ENCODE peak calls at places on chromosomes 3 and 15, in ten cellular contexts. Z is dorsolateral prefrontal cortex, W is neuronal stem cell, Q is fibroblast of lung, P is fibroblast of mammary gland, J is H1, D is GM23248, E is HCT116, I is suprapubic skin, H is cardiac muscle cell. Y is an unnamed sample.

GRCh38 chr15:69288531-69289311 is 10.0 kb upstream of the PAQR5 start:
- DNase-seq in I (peak), P (no peak), D (no peak), W (no peak), Z (no peak), H (no peak), Q (no peak), J (no peak), E (no peak), Y (no peak)

GRCh38 chr3:124461838-124462632 is 268.2 kb upstream of the UMPS start:
- DNase-seq in J (no peak), D (no peak), I (no peak), P (no peak), W (no peak), Q (no peak), Z (no peak), H (no peak), E (no peak), Y (no peak)

GRCh38 chr3:69082805-69083204 is 1.9 kb upstream of the ARL6IP5 start:
- DNase-seq in W (no peak), Z (no peak), E (no peak), I (no peak), D (peak), H (peak), J (no peak), P (peak), Q (peak), Y (no peak)

GRCh38 chr15:66670698-66671580 is 31.1 kb upstream of the SMAD6 start:
- DNase-seq in I (no peak), W (no peak), Q (no peak), D (no peak), E (peak), P (no peak), H (no peak), Z (no peak), J (peak), Y (no peak)

GRCh38 chr15:86834115-86834863 is 754.6 kb downstream of the AGBL1 start:
- DNase-seq in D (no peak), E (no peak), H (no peak), Z (no peak), Q (no peak), J (no peak), P (no peak), I (no peak), W (no peak), Y (no peak)

GRCh38 chr3:123449092-123449985 is 449 bp upstream of the ADCY5 start:
- DNase-seq in I (no peak), H (peak), J (no peak), Q (peak), E (no peak), W (peak), Z (no peak), P (peak), D (peak), Y (no peak)

GRCh38 chr15:59170295-59170881 is 36.3 kb upstream of the LDHAL6B start:
- DNase-seq in Q (no peak), E (no peak), D (peak), H (no peak), Z (peak), I (peak), J (no peak), W (no peak), P (peak), Y (peak)

GRCh38 chr3:151476344-151477018 is 15.6 kb upstream of the IGSF10 start:
- DNase-seq in P (no peak), Q (no peak), E (no peak), Z (no peak), J (no peak), W (no peak), I (no peak), D (no peak), H (peak), Y (no peak)

GRCh38 chr15:66901336-66902100 is 163.9 kb upstream of the SMAD3 start:
- DNase-seq in Q (peak), E (no peak), W (no peak), H (no peak), P (peak), Z (no peak), J (no peak), D (peak), I (no peak), Y (no peak)

GRCh38 chr15:96626936-96627577 is 296.6 kb downstream of the NR2F2 start:
- DNase-seq in Q (no peak), P (no peak), H (peak), Z (no peak), D (no peak), I (no peak), E (no peak), W (no peak), J (no peak), Y (no peak)

GRCh38 chr3:87873136-87873535 is 185.7 kb downstream of the CGGBP1 start:
- DNase-seq in W (no peak), D (peak), I (no peak), P (peak), J (no peak), Z (no peak), Q (no peak), E (no peak), H (no peak), Y (no peak)

GRCh38 chr15:68658151-68658550 is 79.4 kb downstream of the CORO2B start:
- DNase-seq in Z (peak), P (no peak), E (no peak), H (no peak), D (no peak), I (no peak), W (no peak), J (no peak), Q (no peak), Y (no peak)

GRCh38 chr15:85973584-85974347 is 105.9 kb upstream of the AGBL1 start:
- DNase-seq in J (no peak), E (no peak), I (no peak), D (no peak), P (no peak), W (peak), H (no peak), Z (no peak), Q (no peak), Y (no peak)

GRCh38 chr3:18507333-18507732 is 82.2 kb upstream of the SATB1 start:
- DNase-seq in P (no peak), Z (no peak), Q (no peak), D (no peak), H (no peak), I (no peak), E (no peak), W (no peak), J (no peak), Y (no peak)

GRCh38 chr3:16430717-16431630 is 82.5 kb downstream of the RFTN1 start:
- DNase-seq in I (no peak), J (no peak), E (no peak), W (no peak), P (no peak), Q (no peak), H (no peak), Z (no peak), D (no peak), Y (no peak)

GRCh38 chr3:183158552-183159006 is 4.0 kb downstream of the LAMP3 start:
- DNase-seq in Q (peak), P (peak), I (no peak), W (no peak), E (no peak), H (no peak), D (peak), J (no peak), Z (no peak), Y (no peak)

GRCh38 chr3:16897254-16897926 is 12.6 kb downstream of the PLCL2 start:
- DNase-seq in Z (no peak), I (no peak), E (no peak), D (no peak), H (no peak), P (peak), J (no peak), W (no peak), Q (peak), Y (no peak)

GRCh38 chr3:16478516-16478915 is 35.0 kb downstream of the RFTN1 start:
- DNase-seq in H (no peak), Q (peak), W (no peak), I (no peak), D (peak), E (no peak), P (peak), J (no peak), Z (no peak), Y (no peak)

GRCh38 chr15:85649372-85649771 is 145.4 kb downstream of the KLHL25 start:
- DNase-seq in D (peak), J (no peak), H (peak), E (no peak), Q (peak), P (peak), Z (no peak), I (no peak), W (no peak), Y (no peak)

GRCh38 chr3:173587055-173587454 is 189.5 kb downstream of the NLGN1 start:
- DNase-seq in D (no peak), E (no peak), I (no peak), H (no peak), W (no peak), P (no peak), J (no peak), Z (no peak), Q (no peak), Y (no peak)

GRCh38 chr3:151787626-151788025 is 26.3 kb upstream of the AADAC start:
- DNase-seq in W (no peak), Z (no peak), E (no peak), D (peak), Q (no peak), I (no peak), P (peak), H (no peak), J (no peak), Y (no peak)

GRCh38 chr3:141379250-141379872 is 11.1 kb downstream of the ZBTB38 start:
- DNase-seq in E (no peak), J (no peak), P (no peak), Z (no peak), D (no peak), H (no peak), I (no peak), W (no peak), Q (no peak), Y (no peak)

GRCh38 chr3:140187648-140188221 is 252.8 kb downstream of the CLSTN2 start:
- DNase-seq in W (no peak), I (no peak), P (no peak), Z (no peak), D (no peak), J (no peak), E (no peak), H (no peak), Q (no peak), Y (no peak)

GRCh38 chr3:99410789-99411311 is 227.5 kb upstream of the COL8A1 start:
- DNase-seq in H (no peak), W (peak), P (peak), Q (peak), E (no peak), D (peak), J (no peak), I (no peak), Z (no peak), Y (no peak)

GRCh38 chr3:24154003-24154695 is 209.1 kb downstream of the NR1D2 start:
- DNase-seq in Z (no peak), I (no peak), H (no peak), E (no peak), Q (peak), W (no peak), P (no peak), J (no peak), D (peak), Y (no peak)

GRCh38 chr15:88255109-88255495 is 1.4 kb downstream of the NTRK3 start:
- DNase-seq in I (no peak), E (no peak), D (no peak), Q (no peak), Z (no peak), W (no peak), P (no peak), H (no peak), J (no peak), Y (no peak)

GRCh38 chr3:107756649-107757048 is 233.9 kb downstream of the BBX start:
- DNase-seq in Z (no peak), J (no peak), I (no peak), Q (peak), W (no peak), D (peak), P (peak), H (no peak), E (no peak), Y (no peak)

GRCh38 chr3:127686512-127686894 is 13.8 kb downstream of the ABTB1 start:
- DNase-seq in P (no peak), D (no peak), I (no peak), H (no peak), J (no peak), Z (no peak), W (no peak), Q (no peak), E (no peak), Y (no peak)

GRCh38 chr3:82938821-82939328 is 1177.4 kb upstream of the GBE1 start:
- DNase-seq in P (no peak), E (no peak), Q (no peak), H (no peak), W (no peak), D (no peak), Z (no peak), J (no peak), I (peak), Y (no peak)

GRCh38 chr3:105836533-105836932 is 32.3 kb downstream of the CBLB start:
- DNase-seq in E (no peak), D (peak), W (no peak), J (no peak), I (no peak), H (no peak), P (peak), Z (no peak), Q (peak), Y (no peak)

GRCh38 chr15:60473135-60473534 is 5.8 kb downstream of the ICE2 start:
- DNase-seq in D (no peak), E (no peak), Q (no peak), Z (no peak), H (no peak), J (no peak), I (no peak), P (no peak), W (no peak), Y (no peak)

GRCh38 chr3:159731254-159731653 is 257.4 kb upstream of the IL12A start:
- DNase-seq in P (no peak), E (no peak), H (no peak), I (no peak), Z (no peak), J (no peak), Q (no peak), W (no peak), D (no peak), Y (no peak)

GRCh38 chr3:159734681-159735080 is 254.0 kb upstream of the IL12A start:
- DNase-seq in J (no peak), P (no peak), E (no peak), D (no peak), W (no peak), Z (no peak), I (no peak), H (no peak), Q (no peak), Y (no peak)

GRCh38 chr3:159733194-159733860 is 255.3 kb upstream of the IL12A start:
- DNase-seq in W (peak), J (no peak), D (peak), E (no peak), P (peak), H (no peak), Z (no peak), I (no peak), Q (peak), Y (no peak)

GRCh38 chr3:159727506-159727905 is 261.1 kb upstream of the IL12A start:
- DNase-seq in Z (no peak), W (no peak), H (no peak), E (no peak), D (no peak), P (no peak), Q (no peak), I (no peak), J (no peak), Y (no peak)

DNA sequence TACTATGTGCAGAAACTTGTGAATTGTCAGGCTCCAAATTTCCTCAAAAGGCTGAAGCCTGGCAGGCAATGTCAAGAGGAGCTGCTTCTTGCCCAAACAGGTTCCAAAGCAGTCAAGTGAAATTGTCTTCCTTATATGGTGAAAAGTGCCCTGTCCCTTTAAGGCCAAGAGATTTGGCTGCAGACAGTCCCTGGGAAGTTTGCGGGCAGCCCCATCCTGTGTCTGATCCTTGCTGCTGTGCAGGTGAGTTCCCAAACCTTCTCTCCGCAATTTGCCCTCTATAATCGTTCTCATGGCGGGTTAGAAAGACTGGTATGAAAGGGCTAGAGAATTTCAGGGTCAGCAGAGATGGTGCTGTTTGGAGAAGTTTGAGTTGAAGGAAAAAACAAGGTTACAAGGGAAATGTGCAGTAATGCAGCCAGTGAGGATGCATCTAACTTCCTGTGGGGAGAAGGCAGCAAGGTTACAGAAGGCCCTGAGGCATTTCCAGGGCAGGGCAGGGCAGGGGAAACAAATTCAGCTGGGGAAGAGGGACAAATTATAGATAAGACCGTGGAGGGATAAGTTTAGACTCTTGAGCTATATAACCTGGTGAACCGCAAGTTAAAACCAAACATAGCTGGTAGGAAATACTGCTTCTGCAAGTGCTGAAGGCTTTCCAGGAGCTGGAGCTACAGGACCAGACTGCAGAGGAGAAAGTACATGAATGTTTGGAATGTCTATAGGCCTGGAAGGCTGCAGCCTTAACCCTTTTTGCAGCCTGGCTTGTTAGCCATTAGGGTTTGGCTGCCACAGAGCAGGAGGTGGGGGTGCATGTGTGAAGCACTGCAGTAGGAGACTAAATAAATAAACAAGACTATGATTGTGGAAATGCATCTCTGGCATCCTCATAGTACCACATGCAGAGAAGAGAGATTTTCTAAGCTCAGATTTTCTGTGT is 256.2 kb upstream of the IL12A start:
- DNase-seq in J (peak), D (peak), Q (peak), I (no peak), H (peak), E (peak), Z (no peak), P (peak), W (peak), Y (no peak)
- H3K4me3 ChIP-seq in J (peak), D (peak), Q (no peak), I (no peak), H (peak), E (peak), Z (no peak), P (no peak), W (peak), Y (no peak)

DNA sequence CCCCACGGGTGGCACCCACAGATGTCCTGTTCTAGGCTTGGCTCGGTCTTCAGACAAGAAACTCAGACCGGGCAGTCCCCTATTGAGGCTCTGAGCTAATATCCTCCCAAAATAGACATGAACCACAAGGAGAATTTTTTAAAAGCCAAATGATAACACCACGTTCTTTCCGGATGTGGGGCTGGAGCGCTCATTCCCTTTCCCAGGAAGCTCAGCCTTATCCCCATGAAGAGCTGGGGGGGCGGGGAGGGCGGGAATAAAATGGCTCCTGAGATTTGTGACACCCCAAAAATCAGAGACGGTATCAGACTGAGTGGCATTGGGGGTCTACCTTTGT is 1.1 kb downstream of the SLC6A1 start:
- DNase-seq in I (no peak), D (no peak), W (no peak), P (no peak), Z (no peak), J (no peak), Q (no peak), H (no peak), E (no peak), Y (no peak)
- H3K4me3 ChIP-seq in I (peak), D (no peak), W (no peak), P (no peak), Z (peak), J (peak), Q (no peak), H (no peak), E (no peak), Y (no peak)

DNA sequence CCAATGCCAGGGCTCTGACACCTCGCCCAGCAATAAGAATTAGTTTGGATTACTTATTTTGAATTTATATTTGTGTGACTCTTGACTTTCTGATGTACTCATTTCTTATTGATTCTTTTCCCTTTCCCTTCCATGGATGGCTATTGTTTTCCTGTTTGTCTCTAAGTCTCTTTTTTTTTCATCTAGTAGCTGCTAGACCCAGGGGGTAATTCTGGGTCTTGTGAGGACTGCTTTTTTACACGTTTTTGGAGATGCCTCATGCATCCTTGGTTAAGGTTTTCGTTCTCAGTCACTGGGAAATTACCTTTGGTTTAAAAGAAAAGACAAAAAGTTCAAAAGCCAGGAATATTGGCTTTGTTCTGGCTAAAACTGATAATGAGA is 70.2 kb upstream of the STRIT1 start:
- DNase-seq in P (no peak), H (no peak), W (no peak), D (no peak), Q (no peak), Z (no peak), J (no peak), I (no peak), E (no peak), Y (no peak)
- H3K4me3 ChIP-seq in P (no peak), H (no peak), W (no peak), D (no peak), Q (no peak), Z (no peak), J (peak), I (no peak), E (no peak), Y (no peak)

GRCh38 chr3:146469206-146470017 is at the start of gene PLSCR2:
- DNase-seq in E (no peak), W (no peak), Q (peak), J (no peak), D (peak), I (peak), P (peak), Z (no peak), H (peak), Y (peak)

GRCh38 chr3:146472611-146473010 is 3.2 kb upstream of the PLSCR2 start:
- DNase-seq in Q (no peak), H (no peak), I (no peak), Z (no peak), J (no peak), P (peak), E (no peak), D (no peak), W (no peak), Y (no peak)

GRCh38 chr3:146471012-146471411 is 1.7 kb upstream of the PLSCR2 start:
- DNase-seq in J (no peak), E (no peak), Z (no peak), I (no peak), D (no peak), W (no peak), H (no peak), P (no peak), Q (no peak), Y (no peak)

GRCh38 chr3:146468234-146468931 is 978 bp downstream of the PLSCR2 start:
- DNase-seq in P (peak), I (no peak), H (no peak), J (no peak), W (no peak), Z (no peak), D (peak), Q (peak), E (no peak), Y (no peak)

DNA sequence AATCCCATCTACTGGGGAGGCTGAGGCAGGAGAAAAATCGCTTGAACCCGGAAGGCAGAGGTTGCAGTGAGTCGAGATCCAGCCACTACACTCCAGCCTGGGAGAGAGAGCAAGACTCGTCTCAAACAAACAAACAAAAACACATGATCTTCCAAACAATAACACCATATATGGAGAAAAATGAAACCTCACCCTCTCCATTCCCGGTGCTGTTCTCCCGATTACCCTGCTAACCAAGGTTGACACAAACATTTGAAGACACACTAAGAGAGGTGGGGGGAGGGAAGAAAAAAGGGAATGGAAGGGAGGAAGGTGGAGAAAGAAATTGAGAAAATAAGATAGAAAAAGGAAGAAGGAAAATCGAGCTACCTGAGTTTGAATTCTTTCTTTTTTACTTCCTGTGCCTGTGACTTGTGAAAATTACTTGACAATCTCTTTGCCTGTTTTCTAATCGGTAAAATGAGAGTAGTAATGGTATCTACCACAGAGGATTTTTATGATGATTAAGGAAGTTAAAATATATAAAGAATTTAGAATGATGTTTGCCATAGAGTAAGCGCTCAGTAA is 1.1 kb upstream of the PLSCR2 start:
- DNase-seq in J (no peak), W (no peak), Q (no peak), P (no peak), E (no peak), D (no peak), I (no peak), Z (no peak), H (no peak), Y (no peak)
- H3K4me3 ChIP-seq in J (peak), W (no peak), Q (no peak), P (no peak), E (no peak), D (no peak), I (no peak), Z (no peak), H (no peak), Y (no peak)